ENCODE peak calls at places on chromosomes 7 and 10, in six cellular contexts. X, J, I, M, N and L are unnamed samples.

GRCh38 chr10:91123246-91123645 is 97.2 kb upstream of the PCGF5 start:
- DNase-seq in X (no peak), J (no peak), I (no peak), M (no peak), N (no peak), L (no peak)

GRCh38 chr7:102819151-102819550 is 70.4 kb downstream of the FAM185A start:
- DNase-seq in X (no peak), J (peak; percentile 25), I (no peak), M (no peak), N (no peak), L (no peak)

GRCh38 chr7:152341039-152341913 is 94.5 kb downstream of the KMT2C start:
- DNase-seq in X (peak; percentile 51), J (peak; percentile 81), I (peak; percentile 26), M (no peak), N (no peak), L (no peak)

GRCh38 chr7:128381161-128381821 is 19.8 kb upstream of the PRRT4 start:
- DNase-seq in X (no peak), J (peak; percentile 88), I (no peak), M (no peak), N (no peak), L (no peak)

GRCh38 chr7:17532861-17533404 is 234.5 kb downstream of the AHR start:
- DNase-seq in X (no peak), J (no peak), I (peak; percentile 36), M (no peak), N (no peak), L (no peak)

GRCh38 chr7:1200045-1200444 is 32.6 kb upstream of the UNCX start:
- DNase-seq in X (no peak), J (no peak), I (no peak), M (no peak), N (no peak), L (no peak)

GRCh38 chr10:60521974-60522405 is 132.3 kb upstream of the ANK3 start:
- DNase-seq in X (no peak), J (no peak), I (no peak), M (no peak), N (no peak), L (no peak)

GRCh38 chr7:38186593-38187314 is 8.7 kb downstream of the STARD3NL start:
- DNase-seq in X (no peak), J (no peak), I (no peak), M (no peak), N (no peak), L (no peak)

GRCh38 chr7:83947260-83947659 is 247.3 kb downstream of the SEMA3A start:
- DNase-seq in X (no peak), J (peak; percentile 8), I (no peak), M (no peak), N (peak; percentile 31), L (no peak)

GRCh38 chr10:133332936-133333699 is 3.6 kb downstream of the CALY start:
- DNase-seq in X (no peak), J (no peak), I (no peak), M (no peak), N (no peak), L (no peak)

GRCh38 chr10:25017247-25017590 is 807 bp downstream of the THNSL1 start:
- DNase-seq in X (peak; percentile 57), J (peak; percentile 30), I (peak; percentile 10), M (no peak), N (no peak), L (no peak)

GRCh38 chr10:75972494-75973276 is 541.3 kb downstream of the LRMDA start:
- DNase-seq in X (no peak), J (no peak), I (no peak), M (no peak), N (no peak), L (no peak)

GRCh38 chr7:155714702-155715101 is 70.2 kb downstream of the RBM33 start:
- DNase-seq in X (no peak), J (no peak), I (no peak), M (no peak), N (no peak), L (no peak)

GRCh38 chr7:120452665-120453064 is 179.7 kb downstream of the KCND2 start:
- DNase-seq in X (no peak), J (no peak), I (no peak), M (no peak), N (no peak), L (no peak)

GRCh38 chr7:29764227-29764626 is 42.1 kb upstream of the WIPF3 start:
- DNase-seq in X (no peak), J (peak; percentile 33), I (no peak), M (no peak), N (no peak), L (no peak)

GRCh38 chr7:121329460-121330052 is 756 bp downstream of the WNT16 start:
- DNase-seq in X (peak; percentile 66), J (no peak), I (no peak), M (no peak), N (no peak), L (no peak)

GRCh38 chr7:45902820-45903219 is 14.5 kb downstream of the IGFBP1 start:
- DNase-seq in X (no peak), J (no peak), I (no peak), M (no peak), N (no peak), L (no peak)

GRCh38 chr10:92753865-92754264 is 64.1 kb downstream of the HHEX start:
- DNase-seq in X (no peak), J (peak; percentile 55), I (no peak), M (no peak), N (no peak), L (no peak)

GRCh38 chr10:60495357-60495756 is 105.7 kb upstream of the ANK3 start:
- DNase-seq in X (no peak), J (no peak), I (no peak), M (no peak), N (no peak), L (no peak)

GRCh38 chr10:87531908-87532622 is 27.4 kb downstream of the MINPP1 start:
- DNase-seq in X (no peak), J (no peak), I (no peak), M (no peak), N (no peak), L (no peak)

GRCh38 chr10:88343761-88344484 is 239.2 kb downstream of the RNLS start:
- DNase-seq in X (no peak), J (no peak), I (no peak), M (no peak), N (no peak), L (no peak)

GRCh38 chr7:157532068-157532467 is 195.3 kb downstream of the DNAJB6 start:
- DNase-seq in X (no peak), J (no peak), I (no peak), M (no peak), N (no peak), L (no peak)

GRCh38 chr10:27724287-27724686 is 21.3 kb downstream of the MKX start:
- DNase-seq in X (no peak), J (no peak), I (no peak), M (no peak), N (no peak), L (no peak)

GRCh38 chr7:32206987-32207386 is 136.8 kb upstream of the PDE1C start:
- DNase-seq in X (no peak), J (peak; percentile 57), I (no peak), M (no peak), N (no peak), L (no peak)

GRCh38 chr7:15947749-15948148 is 261.3 kb upstream of the MEOX2 start:
- DNase-seq in X (no peak), J (no peak), I (no peak), M (no peak), N (no peak), L (no peak)

GRCh38 chr10:90746829-90747228 is 111.0 kb downstream of the HTR7 start:
- DNase-seq in X (no peak), J (no peak), I (no peak), M (no peak), N (no peak), L (no peak)

GRCh38 chr7:82945480-82945879 is 217.2 kb downstream of the PCLO start:
- DNase-seq in X (no peak), J (no peak), I (no peak), M (no peak), N (no peak), L (no peak)

GRCh38 chr7:2040893-2041270 is 191.9 kb downstream of the MAD1L1 start:
- DNase-seq in X (no peak), J (no peak), I (no peak), M (no peak), N (no peak), L (no peak)

DNA sequence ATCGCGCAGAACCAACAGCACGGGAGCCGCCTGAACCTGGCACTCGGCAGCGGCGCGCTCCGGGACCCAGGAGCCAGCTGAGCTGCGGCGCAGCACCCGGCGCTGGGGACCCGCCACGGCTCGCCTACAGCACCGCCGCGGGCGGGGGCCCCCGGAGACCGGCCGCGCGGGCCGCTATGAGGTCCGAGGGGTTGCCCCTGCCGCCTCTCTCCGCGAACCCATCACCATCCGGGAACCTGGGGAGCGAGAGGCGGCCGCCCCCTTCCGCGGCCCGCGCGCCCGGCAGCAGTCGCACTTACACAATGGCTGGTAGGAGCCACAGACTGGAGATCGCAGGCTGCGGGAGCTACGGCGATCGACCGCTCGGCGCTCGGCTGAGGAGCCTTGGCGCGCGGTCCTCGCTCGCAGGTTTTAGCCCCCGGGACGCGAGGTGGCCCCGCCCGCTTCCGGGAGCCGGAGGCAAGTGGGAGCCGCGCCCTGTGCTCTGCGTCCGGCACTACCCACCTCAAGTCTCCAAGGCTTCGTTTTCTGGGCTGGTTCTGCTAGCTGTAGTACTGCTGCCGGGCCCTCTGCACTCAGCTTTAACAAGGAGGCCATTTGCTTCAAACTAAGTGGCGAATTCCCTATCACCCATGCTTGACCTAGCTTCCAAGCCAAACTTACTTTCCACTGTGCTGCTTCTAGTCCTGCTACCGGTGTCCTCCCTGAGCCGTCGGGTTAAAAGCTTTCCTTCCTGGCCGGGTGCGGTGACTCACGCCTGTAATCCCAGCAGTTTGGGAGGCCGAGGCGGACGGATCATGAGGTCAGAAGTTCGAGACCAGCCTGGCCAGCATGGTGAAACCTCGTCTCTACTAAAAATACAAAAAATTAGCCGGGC is at the start of gene TPK1:
- DNase-seq in X (peak; percentile 97), J (peak; percentile 96), I (peak; percentile 84), M (peak; percentile 65), N (peak; percentile 89), L (peak; percentile 71)
- TF ChIP-seq POLR2A in X (peak; percentile 86), J (peak; percentile 92), I (peak; percentile 81), M (no peak), N (peak; percentile 86), L (peak; percentile 80)

GRCh38 chr7:110803602-110804143 is 287.3 kb upstream of the LRRN3 start:
- DNase-seq in X (no peak), J (no peak), I (no peak), M (no peak), N (no peak), L (no peak)
- H3K36me3 ChIP-seq in X (no peaks in the 10 kb centered on the region), J (no peaks in the 10 kb centered on the region), I (no peaks in the 10 kb centered on the region), M (no peaks in the 10 kb centered on the region), N (no peaks in the 10 kb centered on the region), L (no peaks in the 10 kb centered on the region)

DNA sequence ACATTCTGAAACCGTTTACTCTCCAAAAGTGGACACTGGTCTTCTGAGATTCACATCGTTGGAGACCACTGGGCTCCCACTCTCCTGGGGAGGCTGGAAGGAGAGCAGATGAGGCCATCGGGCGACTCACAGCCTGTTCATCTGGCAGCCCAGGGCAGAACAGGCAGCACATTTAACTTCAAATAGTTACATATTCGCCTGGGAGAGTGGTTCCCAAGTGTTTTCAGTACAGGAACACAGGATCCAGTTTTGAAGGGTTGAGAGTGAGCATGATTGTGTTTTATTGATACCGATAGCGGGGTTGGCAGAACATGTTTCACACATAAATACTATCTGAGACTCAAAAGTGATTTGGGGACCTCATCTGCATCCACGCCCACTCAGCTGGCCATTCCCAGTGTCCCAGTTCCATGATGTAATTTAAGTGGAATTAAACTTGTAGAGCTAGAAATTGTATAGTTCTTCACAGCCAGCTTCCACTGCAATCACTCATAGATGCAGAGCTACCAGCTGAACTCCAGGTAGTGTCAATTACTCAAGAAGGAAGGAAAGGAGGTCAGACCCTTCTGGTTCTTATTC is 22.8 kb upstream of the PNLIP start:
- DNase-seq in X (no peak), J (no peak), I (no peak), M (no peak), N (no peak), L (no peak)
- TF ChIP-seq POLR2A in X (no peak), J (no peak), I (no peak), M (no peak), N (no peak), L (no peak)

GRCh38 chr10:7767209-7767608 is 20.6 kb downstream of the KIN start:
- DNase-seq in X (no peak), J (no peak), I (no peak), M (no peak), N (no peak), L (no peak)
- H3K36me3 ChIP-seq in X (peaks cover 79% of the 10 kb centered on the region), J (peaks cover 60% of the 10 kb centered on the region), I (no peaks in the 10 kb centered on the region), M (no peaks in the 10 kb centered on the region), N (no peaks in the 10 kb centered on the region), L (peaks cover 13% of the 10 kb centered on the region)